ENCODE peak calls at places on chromosomes 2 and 18, in four cellular contexts. B is T-helper 9 cell; U is stimulated activated CD8-positive, alpha-beta memory T cell treated with anti-CD3 and anti-CD28 coated beads, Interleukin-2, amount 100 ng/mL, for 1 hour; W is DND-41. X is an unnamed sample.

GRCh38 chr2:73886357-73886756 is 6.5 kb upstream of the ACTG2 start:
- DNase-seq in B (no peak), U (no peak), W (no peak), X (no peak)

GRCh38 chr2:197281421-197281820 is 29.2 kb downstream of the ANKRD44 start:
- DNase-seq in B (no peak), U (no peak), W (no peak), X (peak; percentile 17)

GRCh38 chr18:23859466-23860352 is 154.8 kb upstream of the TTC39C start:
- DNase-seq in B (no peak), U (no peak), W (no peak), X (no peak)

GRCh38 chr2:160375037-160375436 is 118.6 kb downstream of the RBMS1 start:
- DNase-seq in B (no peak), U (no peak), W (no peak), X (peak; percentile 27)

GRCh38 chr2:134402385-134402784 is 148.5 kb downstream of the MGAT5 start:
- DNase-seq in B (no peak), U (no peak), W (no peak), X (peak; percentile 74)

GRCh38 chr2:96489261-96489660 is 15.9 kb downstream of the NEURL3 start:
- DNase-seq in B (no peak), U (no peak), W (no peak), X (no peak)

GRCh38 chr2:26629751-26630150 is 11.4 kb downstream of the CIB4 start:
- DNase-seq in B (no peak), U (no peak), W (no peak), X (no peak)

GRCh38 chr2:196759378-196759706 is 40.1 kb downstream of the GTF3C3 start:
- DNase-seq in B (no peak), U (no peak), W (no peak), X (peak; percentile 8)

GRCh38 chr2:168050377-168050776 is 197.0 kb downstream of the STK39 start:
- DNase-seq in B (no peak), U (no peak), W (no peak), X (no peak)

GRCh38 chr18:21296045-21296444 is 54.0 kb downstream of the GREB1L start:
- DNase-seq in B (no peak), U (no peak), W (no peak), X (no peak)

GRCh38 chr2:27291865-27292264 is 9.6 kb downstream of the TRIM54 start:
- DNase-seq in B (no peak), U (no peak), W (no peak), X (peak; percentile 28)

GRCh38 chr18:33560686-33561370 is 17.2 kb upstream of the ASXL3 start:
- DNase-seq in B (no peak), U (no peak), W (peak; percentile 52), X (no peak)

GRCh38 chr2:151852260-151853069 is 24.2 kb upstream of the ARL5A start:
- DNase-seq in B (no peak), U (no peak), W (no peak), X (no peak)

GRCh38 chr2:190069936-190070696 is 7.6 kb upstream of the MSTN start:
- DNase-seq in B (no peak), U (no peak), W (peak; percentile 38), X (peak; percentile 80)

GRCh38 chr18:12376034-12376717 is 851 bp downstream of the AFG3L2 start:
- DNase-seq in B (no peak), U (no peak), W (peak; percentile 32), X (peak; percentile 43)

GRCh38 chr18:354003-354402 is 86.2 kb upstream of the THOC1 start:
- DNase-seq in B (no peak), U (no peak), W (no peak), X (no peak)

X was measured in dermis blood vessel endothelial cell.